ENCODE peak calls at places on chromosomes 5 and 9, in seven cellular contexts. K, A, S, V, J, N and M are unnamed samples.

GRCh38 chr9:33524431-33524947 is 438 bp downstream of the ANKRD18B start:
- DNase-seq in N (no peak), V (no peak), S (no peak), A (no peak), J (no peak), K (no peak), M (no peak)

GRCh38 chr5:79846198-79846521 is 144.9 kb downstream of the MTX3 start:
- DNase-seq in V (no peak), J (no peak), A (no peak), N (no peak), K (no peak), S (no peak), M (no peak)

GRCh38 chr9:125993423-125993935 is 246.3 kb downstream of the PBX3 start:
- DNase-seq in S (no peak), A (no peak), J (no peak), K (no peak), N (no peak), V (no peak), M (no peak)

GRCh38 chr5:107542428-107542827 is 128.3 kb downstream of the EFNA5 start:
- DNase-seq in A (peak), J (peak), K (peak), N (no peak), V (peak), S (no peak), M (peak)

GRCh38 chr5:135213466-135214239 is 179.6 kb upstream of the PITX1 start:
- DNase-seq in V (no peak), A (no peak), J (peak), S (no peak), K (peak), N (no peak), M (peak)

GRCh38 chr5:130198927-130199326 is 294.7 kb downstream of the CHSY3 start:
- DNase-seq in V (peak), K (no peak), N (no peak), S (peak), A (no peak), J (no peak), M (no peak)

GRCh38 chr9:117958726-117959125 is 254.5 kb downstream of the TLR4 start:
- DNase-seq in S (no peak), J (no peak), K (no peak), N (no peak), V (no peak), A (no peak), M (no peak)

GRCh38 chr5:169003721-169004481 is 297.0 kb downstream of the SLIT3 start:
- DNase-seq in N (no peak), S (no peak), V (no peak), J (no peak), K (peak), A (no peak), M (no peak)

GRCh38 chr5:154628685-154629084 is 126.5 kb upstream of the LARP1 start:
- DNase-seq in J (no peak), A (no peak), N (no peak), V (no peak), S (no peak), K (no peak), M (peak)

GRCh38 chr5:6885581-6885980 is 172.3 kb downstream of the TENT4A start:
- DNase-seq in V (no peak), A (no peak), J (no peak), S (peak), K (no peak), N (no peak), M (no peak)

GRCh38 chr5:155886311-155887031 is 440.5 kb upstream of the SGCD start:
- DNase-seq in J (no peak), N (no peak), K (no peak), V (no peak), A (no peak), S (no peak), M (no peak)

GRCh38 chr9:23587433-23587832 is 238.6 kb downstream of the ELAVL2 start:
- DNase-seq in K (peak), S (peak), N (no peak), A (peak), J (peak), V (no peak), M (no peak)

GRCh38 chr5:175201393-175201792 is 242.6 kb downstream of the DRD1 start:
- DNase-seq in K (no peak), J (no peak), S (no peak), N (no peak), A (no peak), V (peak), M (no peak)

GRCh38 chr9:14782652-14783051 is 60.1 kb upstream of the CER1 start:
- DNase-seq in K (no peak), V (no peak), A (no peak), N (no peak), S (no peak), J (no peak), M (no peak)

GRCh38 chr5:138701678-138702077 is 51.5 kb upstream of the CTNNA1 start:
- DNase-seq in J (no peak), K (no peak), N (no peak), A (no peak), V (no peak), S (no peak), M (no peak)

GRCh38 chr5:67170783-67171182 is 25.8 kb downstream of the CD180 start:
- DNase-seq in A (no peak), N (no peak), S (no peak), J (no peak), V (no peak), K (no peak), M (no peak)

GRCh38 chr9:115923903-115924668 is 229.5 kb upstream of the PAPPA start:
- DNase-seq in V (peak), K (no peak), J (no peak), S (no peak), N (no peak), A (peak), M (no peak)

GRCh38 chr9:137227057-137227852 is at the start of gene RNF224:
- DNase-seq in S (peak), N (peak), K (peak), A (peak), J (no peak), V (peak), M (no peak)

GRCh38 chr9:105251733-105252404 is 7.4 kb downstream of the SLC44A1 start:
- DNase-seq in A (no peak), V (no peak), K (no peak), J (no peak), N (no peak), S (no peak), M (no peak)

GRCh38 chr5:38846379-38846967 is 661 bp downstream of the OSMR start:
- DNase-seq in A (no peak), S (no peak), K (no peak), N (no peak), V (no peak), J (no peak), M (no peak)

GRCh38 chr5:31733365-31733764 is 94.4 kb downstream of the PDZD2 start:
- DNase-seq in K (no peak), N (no peak), A (no peak), J (no peak), V (no peak), S (no peak), M (no peak)

GRCh38 chr9:133742849-133743444 is 4.8 kb upstream of the SARDH start:
- DNase-seq in S (peak), N (peak), A (peak), K (peak), V (peak), J (peak), M (peak)

DNA sequence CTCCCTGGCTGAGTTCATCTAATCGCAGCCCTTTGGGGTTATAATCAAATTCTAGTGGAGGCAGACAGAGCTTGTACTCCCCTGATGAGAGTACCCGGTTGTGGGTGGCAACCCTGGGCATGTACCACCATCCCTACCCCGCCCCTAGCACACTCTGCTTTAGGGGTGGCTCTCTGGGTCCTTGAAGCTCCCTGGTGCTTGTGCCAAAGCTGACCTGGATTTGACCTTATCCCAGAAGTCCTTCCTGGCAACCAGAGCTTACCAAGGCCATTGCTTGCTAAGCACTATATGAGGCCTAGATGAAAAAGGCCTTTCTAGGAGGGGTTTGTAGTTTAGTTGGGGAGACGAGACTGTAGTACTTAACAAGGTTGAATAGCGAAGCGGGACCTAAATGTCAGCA is 72.2 kb downstream of the RGS3 start:
- DNase-seq in A (no peak), K (no peak), N (no peak), J (no peak), S (no peak), V (no peak), M (peak)
- H3K4me3 ChIP-seq in A (no peak), K (no peak), N (no peak), J (no peak), S (no peak), V (no peak), M (no peak)

GRCh38 chr5:83866191-83866590 is 145.5 kb upstream of the HAPLN1 start:
- DNase-seq in V (no peak), A (no peak), K (no peak), S (no peak), J (no peak), N (no peak), M (no peak)
- H3K27ac ChIP-seq in V (no peak), A (no peak), K (no peak), S (no peak), J (no peak), N (no peak), M (no peak)

GRCh38 chr5:127313847-127314473 is 23.4 kb downstream of the MEGF10 start:
- DNase-seq in K (peak), J (peak), N (peak), S (peak), V (no peak), A (peak), M (no peak)
- TF ChIP-seq CTCF in K (no peak), J (peak), N (peak), S (peak), V (peak), A (peak), M (peak)

DNA sequence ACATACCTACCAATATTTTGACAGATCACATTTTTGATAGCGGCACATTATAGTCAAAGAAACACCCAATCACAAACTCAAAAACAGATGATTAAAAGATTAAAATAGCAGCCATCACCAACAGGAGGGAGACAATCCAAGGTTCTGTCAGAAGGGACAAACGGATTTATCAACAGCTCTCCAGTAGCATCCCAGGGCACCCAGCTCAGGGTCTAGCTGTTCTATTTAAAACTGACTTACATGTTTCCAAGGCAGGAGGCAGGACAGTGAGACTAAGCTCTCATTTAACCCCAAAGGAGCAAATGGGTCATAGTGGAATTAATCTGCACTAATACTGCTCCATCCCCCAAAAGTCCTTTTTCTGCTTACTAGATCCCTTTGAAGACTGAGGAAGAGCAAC is 3.2 kb downstream of the AGTPBP1 start:
- DNase-seq in J (no peak), A (no peak), V (no peak), K (no peak), S (no peak), N (no peak), M (no peak)
- H3K4me3 ChIP-seq in J (no peak), A (no peak), V (no peak), K (no peak), S (no peak), N (no peak), M (no peak)

GRCh38 chr9:98101868-98102273 is 17.2 kb downstream of the TRIM14 start:
- DNase-seq in V (peak), N (peak), J (no peak), S (peak), K (peak), A (no peak), M (no peak)

GRCh38 chr9:98099346-98099745 is 19.7 kb downstream of the TRIM14 start:
- DNase-seq in J (no peak), N (no peak), S (no peak), A (no peak), V (no peak), K (no peak), M (no peak)

GRCh38 chr9:98101416-98101815 is 17.6 kb downstream of the TRIM14 start:
- DNase-seq in N (no peak), V (no peak), S (no peak), A (no peak), K (no peak), J (no peak), M (no peak)

GRCh38 chr9:98097836-98098235 is 21.2 kb downstream of the TRIM14 start:
- DNase-seq in N (no peak), K (no peak), S (peak), V (no peak), A (no peak), J (no peak), M (no peak)

GRCh38 chr9:98099898-98100297 is 19.1 kb downstream of the TRIM14 start:
- DNase-seq in K (no peak), J (no peak), A (no peak), V (no peak), S (no peak), N (no peak), M (no peak)
- H3K27ac ChIP-seq in K (peak), J (no peak), A (no peak), V (no peak), S (no peak), N (peak), M (no peak)